ENCODE peak calls at places on chromosome 4, in ten cellular contexts. M, G, J, N, P, H, Z, Y, S and W are unnamed samples.

GRCh38 chr4:166091914-166092510 is 219.0 kb downstream of the TLL1 start:
- DNase-seq in M (no peak), G (peak), J (peak), N (peak), P (no peak), H (no peak), Z (no peak), Y (peak), S (no peak), W (peak)

GRCh38 chr4:138870739-138871633 is 144.6 kb upstream of the NOCT start:
- DNase-seq in M (peak), G (peak), J (peak), N (peak), P (no peak), H (no peak), Z (no peak), Y (peak), S (peak), W (peak)

GRCh38 chr4:84441758-84442377 is 57.2 kb downstream of the NKX6-1 start:
- DNase-seq in M (no peak), G (no peak), J (peak), N (no peak), P (no peak), H (no peak), Z (no peak), Y (no peak), S (no peak), W (no peak)

GRCh38 chr4:183721207-183722081 is 62.4 kb downstream of the TRAPPC11 start:
- DNase-seq in M (peak), G (peak), J (no peak), N (peak), P (peak), H (no peak), Z (peak), Y (peak), S (no peak), W (peak)

GRCh38 chr4:121126449-121127006 is 37.6 kb downstream of the TNIP3 start:
- DNase-seq in M (no peak), G (no peak), J (no peak), N (no peak), P (no peak), H (no peak), Z (no peak), Y (no peak), S (no peak), W (no peak)

GRCh38 chr4:117429061-117429460 is 343.7 kb upstream of the TRAM1L1 start:
- DNase-seq in M (no peak), G (no peak), J (no peak), N (no peak), P (peak), H (no peak), Z (no peak), Y (no peak), S (no peak), W (no peak)

GRCh38 chr4:7108660-7109059 is 40.8 kb upstream of the GRPEL1 start:
- DNase-seq in M (no peak), G (no peak), J (no peak), N (no peak), P (no peak), H (no peak), Z (no peak), Y (no peak), S (no peak), W (no peak)

GRCh38 chr4:94939791-94940530 is 182.2 kb downstream of the BMPR1B start:
- DNase-seq in M (no peak), G (no peak), J (peak), N (peak), P (no peak), H (no peak), Z (no peak), Y (no peak), S (no peak), W (peak)

GRCh38 chr4:97496298-97496873 is 646.9 kb downstream of the STPG2 start:
- DNase-seq in M (no peak), G (no peak), J (peak), N (peak), P (no peak), H (no peak), Z (no peak), Y (no peak), S (no peak), W (peak)

GRCh38 chr4:102783006-102783405 is 22.2 kb upstream of the MANBA start:
- DNase-seq in M (no peak), G (peak), J (no peak), N (no peak), P (no peak), H (no peak), Z (no peak), Y (no peak), S (no peak), W (no peak)

GRCh38 chr4:92307156-92307555 is 3.4 kb downstream of the GRID2 start:
- DNase-seq in M (no peak), G (no peak), J (no peak), N (no peak), P (no peak), H (no peak), Z (no peak), Y (no peak), S (no peak), W (no peak)

GRCh38 chr4:26093561-26093960 is 179.5 kb downstream of the SMIM20 start:
- DNase-seq in M (no peak), G (no peak), J (no peak), N (no peak), P (no peak), H (no peak), Z (no peak), Y (no peak), S (no peak), W (no peak)

GRCh38 chr4:165201806-165202205 is 5.6 kb upstream of the KLHL2 start:
- DNase-seq in M (no peak), G (peak), J (no peak), N (no peak), P (no peak), H (no peak), Z (no peak), Y (no peak), S (no peak), W (no peak)

GRCh38 chr4:114386637-114387233 is 211.9 kb upstream of the UGT8 start:
- DNase-seq in M (no peak), G (peak), J (peak), N (peak), P (no peak), H (no peak), Z (no peak), Y (peak), S (no peak), W (peak)

GRCh38 chr4:176277162-176277904 is 8.3 kb upstream of the ASB5 start:
- DNase-seq in M (peak), G (peak), J (peak), N (peak), P (peak), H (no peak), Z (no peak), Y (peak), S (peak), W (peak)

GRCh38 chr4:120977435-120977997 is 55.0 kb upstream of the PRDM5 start:
- DNase-seq in M (no peak), G (peak), J (peak), N (peak), P (no peak), H (no peak), Z (no peak), Y (peak), S (peak), W (peak)

GRCh38 chr4:145012841-145013240 is 85.2 kb downstream of the ANAPC10 start:
- DNase-seq in M (no peak), G (peak), J (peak), N (peak), P (no peak), H (no peak), Z (no peak), Y (peak), S (no peak), W (peak)

GRCh38 chr4:137755033-137755471 is 222.8 kb upstream of the PCDH18 start:
- DNase-seq in M (no peak), G (peak), J (peak), N (peak), P (no peak), H (no peak), Z (no peak), Y (peak), S (peak), W (peak)

GRCh38 chr4:84563002-84563401 is 19.9 kb upstream of the CDS1 start:
- DNase-seq in M (no peak), G (no peak), J (peak), N (no peak), P (no peak), H (no peak), Z (no peak), Y (no peak), S (no peak), W (no peak)

GRCh38 chr4:141375855-141376254 is 155.2 kb downstream of the ZNF330 start:
- DNase-seq in M (no peak), G (peak), J (peak), N (peak), P (no peak), H (no peak), Z (no peak), Y (peak), S (peak), W (peak)

GRCh38 chr4:87092389-87093141 is 127.9 kb downstream of the KLHL8 start:
- DNase-seq in M (peak), G (peak), J (peak), N (peak), P (peak), H (no peak), Z (no peak), Y (peak), S (peak), W (peak)

GRCh38 chr4:92246384-92246783 is 57.4 kb upstream of the GRID2 start:
- DNase-seq in M (no peak), G (no peak), J (no peak), N (no peak), P (no peak), H (no peak), Z (no peak), Y (no peak), S (no peak), W (no peak)

GRCh38 chr4:142818009-142818408 is 28.1 kb downstream of the INPP4B start:
- DNase-seq in M (no peak), G (peak), J (peak), N (peak), P (no peak), H (no peak), Z (no peak), Y (peak), S (no peak), W (peak)

GRCh38 chr4:126916626-126917140 is 716.1 kb upstream of the INTU start:
- DNase-seq in M (no peak), G (peak), J (no peak), N (peak), P (no peak), H (no peak), Z (no peak), Y (peak), S (peak), W (peak)

GRCh38 chr4:105666693-105667092 is 41.8 kb downstream of the INTS12 start:
- DNase-seq in M (no peak), G (peak), J (peak), N (peak), P (no peak), H (no peak), Z (no peak), Y (peak), S (no peak), W (peak)

GRCh38 chr4:113502476-113502875 is 259.1 kb downstream of the CAMK2D start:
- DNase-seq in M (no peak), G (peak), J (peak), N (peak), P (no peak), H (no peak), Z (no peak), Y (no peak), S (no peak), W (no peak)

GRCh38 chr4:56786955-56787354 is 34.5 kb downstream of the SPINK2 start:
- DNase-seq in M (peak), G (peak), J (peak), N (peak), P (no peak), H (no peak), Z (peak), Y (peak), S (peak), W (peak)

GRCh38 chr4:179352221-179352620 is 1910.0 kb upstream of the AGA start:
- DNase-seq in M (no peak), G (no peak), J (no peak), N (no peak), P (no peak), H (no peak), Z (no peak), Y (no peak), S (no peak), W (no peak)

GRCh38 chr4:102526532-102526931 is 25.4 kb downstream of the NFKB1 start:
- DNase-seq in M (no peak), G (no peak), J (no peak), N (no peak), P (no peak), H (no peak), Z (no peak), Y (no peak), S (no peak), W (no peak)

GRCh38 chr4:3401436-3402171 is 40.2 kb upstream of the HGFAC start:
- DNase-seq in M (no peak), G (no peak), J (peak), N (no peak), P (no peak), H (no peak), Z (peak), Y (peak), S (no peak), W (peak)

GRCh38 chr4:188988131-188988530 is 848.9 kb downstream of the TRIML1 start:
- DNase-seq in M (no peak), G (no peak), J (no peak), N (no peak), P (no peak), H (no peak), Z (no peak), Y (no peak), S (no peak), W (no peak)

GRCh38 chr4:41418444-41418843 is 119.5 kb upstream of the LIMCH1 start:
- DNase-seq in M (no peak), G (peak), J (peak), N (peak), P (no peak), H (no peak), Z (peak), Y (no peak), S (no peak), W (peak)

GRCh38 chr4:124711469-124712416 is 789 bp downstream of the ANKRD50 start:
- DNase-seq in M (peak), G (peak), J (peak), N (peak), P (peak), H (peak), Z (no peak), Y (peak), S (peak), W (peak)

GRCh38 chr4:92172203-92172602 is 131.6 kb upstream of the GRID2 start:
- DNase-seq in M (no peak), G (no peak), J (peak), N (peak), P (no peak), H (no peak), Z (no peak), Y (no peak), S (no peak), W (no peak)

GRCh38 chr4:146520894-146521542 is 722 bp downstream of the SLC10A7 start:
- DNase-seq in M (no peak), G (peak), J (peak), N (peak), P (no peak), H (no peak), Z (no peak), Y (peak), S (no peak), W (peak)

GRCh38 chr4:6448476-6449170 is 23.8 kb downstream of the PPP2R2C start:
- DNase-seq in M (no peak), G (no peak), J (no peak), N (no peak), P (peak), H (no peak), Z (no peak), Y (no peak), S (no peak), W (no peak)

GRCh38 chr4:47876310-47876709 is 38.1 kb downstream of the NFXL1 start:
- DNase-seq in M (no peak), G (no peak), J (no peak), N (peak), P (no peak), H (no peak), Z (no peak), Y (no peak), S (no peak), W (no peak)

GRCh38 chr4:83114576-83114975 is at the start of gene PLAC8:
- DNase-seq in M (no peak), G (no peak), J (peak), N (no peak), P (no peak), H (no peak), Z (no peak), Y (no peak), S (no peak), W (peak)

GRCh38 chr4:41622816-41623215 is 84.9 kb downstream of the LIMCH1 start:
- DNase-seq in M (no peak), G (no peak), J (no peak), N (no peak), P (no peak), H (no peak), Z (no peak), Y (no peak), S (no peak), W (no peak)

GRCh38 chr4:54945838-54946237 is 179.6 kb downstream of the KDR start:
- DNase-seq in M (no peak), G (no peak), J (peak), N (no peak), P (no peak), H (no peak), Z (no peak), Y (peak), S (no peak), W (no peak)
- TF ChIP-seq CTCF in M (no peak), G (peak), J (peak), N (no peak), P (no peak), H (no peak), Z (no peak), Y (peak), S (no peak), W (peak)

GRCh38 chr4:153483432-153484418 is 17.6 kb downstream of the TMEM131L start:
- DNase-seq in M (no peak), G (no peak), J (no peak), N (peak), P (no peak), H (no peak), Z (no peak), Y (no peak), S (no peak), W (no peak)
- H3K4me3 ChIP-seq in M (peak), G (peak), J (no peak), N (no peak), P (no peak), H (peak), Z (peak), Y (no peak), S (no peak), W (no peak)

DNA sequence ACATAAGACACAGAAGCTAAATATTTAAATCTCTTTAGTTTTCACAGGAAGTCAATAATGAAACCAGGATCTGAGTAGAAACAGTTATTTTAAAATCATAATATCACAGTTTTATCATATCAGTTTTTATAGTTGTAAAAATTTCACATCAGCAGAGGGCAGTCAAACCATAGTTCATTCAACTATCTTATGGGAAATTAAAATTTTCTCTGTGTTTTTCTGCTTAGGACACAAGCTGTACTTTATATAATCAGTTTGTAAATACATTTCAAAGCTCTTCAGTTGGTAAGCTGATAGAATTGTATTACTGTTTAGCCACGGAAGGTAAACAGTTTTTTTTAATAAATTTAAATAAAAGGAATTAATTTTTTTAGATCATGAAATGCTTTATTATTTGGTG is 204.8 kb upstream of the NUDT6 start:
- DNase-seq in M (no peak), G (peak), J (peak), N (peak), P (no peak), H (no peak), Z (no peak), Y (no peak), S (no peak), W (peak)
- TF ChIP-seq CTCF in M (no peak), G (peak), J (peak), N (peak), P (no peak), H (no peak), Z (no peak), Y (no peak), S (peak), W (peak)

GRCh38 chr4:22488136-22488535 is 27.7 kb downstream of the ADGRA3 start:
- DNase-seq in M (no peak), G (no peak), J (no peak), N (no peak), P (no peak), H (no peak), Z (no peak), Y (no peak), S (no peak), W (no peak)
- H3K4me3 ChIP-seq in M (no peak), G (no peak), J (no peak), N (no peak), P (no peak), H (no peak), Z (no peak), Y (no peak), S (no peak), W (no peak)

GRCh38 chr4:77073106-77073858 is 2.5 kb downstream of the CCNI start:
- DNase-seq in M (no peak), G (peak), J (no peak), N (peak), P (no peak), H (no peak), Z (no peak), Y (no peak), S (no peak), W (peak)

GRCh38 chr4:77076889-77077635 is 1.3 kb upstream of the CCNI start:
- DNase-seq in M (no peak), G (no peak), J (no peak), N (no peak), P (no peak), H (no peak), Z (no peak), Y (no peak), S (no peak), W (no peak)

GRCh38 chr4:77075869-77076801 is at the start of gene CCNI:
- DNase-seq in M (peak), G (peak), J (peak), N (peak), P (peak), H (peak), Z (peak), Y (peak), S (peak), W (peak)

GRCh38 chr4:77073981-77074865 is 1.6 kb downstream of the CCNI start:
- DNase-seq in M (no peak), G (no peak), J (no peak), N (peak), P (no peak), H (no peak), Z (no peak), Y (no peak), S (no peak), W (no peak)

GRCh38 chr4:77074961-77075855 is 581 bp downstream of the CCNI start:
- DNase-seq in M (peak), G (peak), J (peak), N (peak), P (peak), H (peak), Z (peak), Y (peak), S (no peak), W (peak)
- TF ChIP-seq CTCF in M (no peak), G (no peak), J (no peak), N (no peak), P (no peak), H (no peak), Z (no peak), Y (no peak), S (no peak), W (no peak)

DNA sequence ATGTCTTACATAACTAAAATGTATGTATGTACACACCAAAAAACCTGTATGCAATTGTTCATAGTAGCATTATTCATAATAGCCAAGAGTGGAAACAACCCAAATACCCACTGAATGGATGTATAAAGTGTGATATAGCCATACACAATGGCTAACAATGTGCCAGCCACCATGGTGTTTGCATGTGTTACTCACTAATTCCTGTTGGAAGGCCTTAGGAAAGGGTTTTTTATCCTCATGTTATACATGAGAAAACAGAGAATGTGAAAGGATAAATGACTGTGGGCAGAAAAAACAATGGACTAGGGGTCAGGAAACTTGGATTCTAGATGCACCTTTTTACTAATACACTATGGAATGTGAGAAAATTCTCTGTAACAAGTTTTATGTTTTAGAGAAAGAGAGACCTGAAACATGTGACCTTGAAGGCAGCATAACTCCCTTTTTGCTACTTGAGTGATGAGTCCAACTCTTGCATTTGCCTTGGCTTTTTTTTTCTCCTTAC is 55.7 kb downstream of the TIGD2 start:
- DNase-seq in M (no peak), G (no peak), J (no peak), N (no peak), P (no peak), H (no peak), Z (no peak), Y (no peak), S (no peak), W (no peak)
- H3K4me3 ChIP-seq in M (no peak), G (no peak), J (no peak), N (no peak), P (no peak), H (no peak), Z (no peak), Y (no peak), S (no peak), W (no peak)